ENCODE peak calls at places on chromosomes 5 and 9, in seven cellular contexts. T, L, Q, U, H, F and J are unnamed samples.

GRCh38 chr5:90133941-90134340 is 275.6 kb downstream of the CETN3 start:
- DNase-seq in H (no peak), L (no peak), Q (no peak), F (no peak), T (no peak), U (no peak), J (no peak)

GRCh38 chr5:62779010-62779422 is 200.4 kb downstream of the LRRC70 start:
- DNase-seq in F (no peak), L (no peak), Q (peak), U (no peak), H (no peak), T (peak), J (no peak)

GRCh38 chr5:67431191-67431590 is 234.6 kb upstream of the CD180 start:
- DNase-seq in L (no peak), Q (no peak), F (no peak), T (no peak), H (no peak), U (no peak), J (no peak)

GRCh38 chr5:112917453-112918005 is 4.5 kb downstream of the REEP5 start:
- DNase-seq in H (no peak), Q (peak), L (no peak), F (no peak), T (peak), U (no peak), J (no peak)

GRCh38 chr5:39400711-39401385 is 23.9 kb downstream of the DAB2 start:
- DNase-seq in Q (no peak), H (no peak), L (no peak), F (no peak), U (no peak), T (peak), J (no peak)

GRCh38 chr5:11962122-11962521 is 57.9 kb upstream of the CTNND2 start:
- DNase-seq in U (no peak), F (no peak), L (no peak), H (no peak), T (no peak), Q (no peak), J (no peak)

GRCh38 chr5:127011151-127011550 is 19.2 kb downstream of the MARCHF3 start:
- DNase-seq in H (no peak), U (no peak), T (peak), L (no peak), Q (no peak), F (no peak), J (no peak)

GRCh38 chr5:72443883-72444282 is 63.3 kb downstream of the ZNF366 start:
- DNase-seq in H (no peak), Q (no peak), L (no peak), T (no peak), F (no peak), U (no peak), J (no peak)

GRCh38 chr5:38479315-38479904 is 77.0 kb downstream of the LIFR start:
- DNase-seq in U (no peak), H (no peak), T (no peak), F (no peak), L (no peak), Q (no peak), J (no peak)

GRCh38 chr5:136279314-136279713 is 86.0 kb downstream of the TRPC7 start:
- DNase-seq in T (no peak), U (no peak), H (no peak), F (no peak), L (no peak), Q (no peak), J (no peak)

GRCh38 chr5:79697222-79698164 is 7.9 kb downstream of the CMYA5 start:
- DNase-seq in H (no peak), Q (no peak), U (no peak), L (no peak), F (no peak), T (no peak), J (no peak)

GRCh38 chr5:132776077-132776931 is 735 bp downstream of the SEPTIN8 start:
- DNase-seq in L (peak), U (peak), Q (peak), H (peak), F (peak), T (no peak), J (no peak)

GRCh38 chr5:17151686-17152085 is 65.7 kb upstream of the BASP1 start:
- DNase-seq in H (no peak), U (no peak), F (no peak), Q (no peak), L (no peak), T (peak), J (no peak)

GRCh38 chr5:16082053-16082452 is 97.5 kb downstream of the MARCHF11 start:
- DNase-seq in Q (no peak), L (no peak), U (no peak), T (no peak), H (no peak), F (no peak), J (no peak)

GRCh38 chr5:42993516-42994284 is 46.4 kb downstream of the ANXA2R start:
- DNase-seq in L (no peak), H (no peak), F (no peak), U (no peak), T (peak), Q (no peak), J (peak)

GRCh38 chr9:92618633-92619225 is 51.2 kb downstream of the IPPK start:
- DNase-seq in T (no peak), H (no peak), U (no peak), Q (no peak), F (no peak), L (peak), J (no peak)

GRCh38 chr5:55360190-55360589 is 52.4 kb downstream of the MTREX start:
- DNase-seq in Q (no peak), T (no peak), F (no peak), L (no peak), U (no peak), H (no peak), J (no peak)

GRCh38 chr5:119578937-119579336 is 50.4 kb upstream of the FAM170A start:
- DNase-seq in F (no peak), L (peak), T (no peak), U (no peak), H (no peak), Q (peak), J (no peak)

GRCh38 chr5:374631-375335 is 53.3 kb downstream of the AHRR start:
- DNase-seq in L (no peak), F (no peak), T (no peak), U (no peak), H (no peak), Q (no peak), J (no peak)

GRCh38 chr5:75461679-75462078 is 49.8 kb downstream of the CERT1 start:
- DNase-seq in H (no peak), U (no peak), Q (no peak), L (no peak), T (no peak), F (no peak), J (no peak)

GRCh38 chr5:56319281-56320242 is 86.4 kb upstream of the ANKRD55 start:
- DNase-seq in U (peak), Q (no peak), L (no peak), F (peak), T (peak), H (no peak), J (no peak)

GRCh38 chr9:133895335-133895734 is 96.8 kb downstream of the VAV2 start:
- DNase-seq in L (no peak), U (no peak), H (no peak), T (no peak), F (no peak), Q (no peak), J (no peak)

GRCh38 chr5:174501461-174502069 is 222.8 kb upstream of the MSX2 start:
- DNase-seq in H (no peak), Q (no peak), T (no peak), L (no peak), F (no peak), U (no peak), J (no peak)

GRCh38 chr5:1000329-1000728 is 8.3 kb upstream of the NKD2 start:
- DNase-seq in T (no peak), H (peak), F (peak), L (peak), Q (peak), U (no peak), J (no peak)

GRCh38 chr5:150355791-150356190 is 1.7 kb upstream of the TCOF1 start:
- DNase-seq in Q (no peak), F (no peak), T (no peak), U (no peak), L (no peak), H (no peak), J (no peak)

GRCh38 chr9:93642961-93643360 is 66.6 kb downstream of the PHF2 start:
- DNase-seq in F (no peak), T (peak), L (peak), Q (no peak), U (no peak), H (no peak), J (no peak)

GRCh38 chr9:94553029-94553938 is 1.6 kb upstream of the PCAT7 start:
- DNase-seq in H (no peak), F (no peak), Q (no peak), T (no peak), L (no peak), U (no peak), J (no peak)

GRCh38 chr9:72579190-72579589 is 57.8 kb downstream of the TMC1 start:
- DNase-seq in L (no peak), U (peak), Q (no peak), H (no peak), F (peak), T (peak), J (no peak)

GRCh38 chr9:36284226-36284625 is 26.0 kb upstream of the GNE start:
- DNase-seq in U (no peak), L (no peak), F (no peak), Q (no peak), T (no peak), H (no peak), J (no peak)

GRCh38 chr9:87569008-87569908 is 71.6 kb downstream of the DAPK1 start:
- DNase-seq in H (no peak), L (no peak), T (peak), U (no peak), F (no peak), Q (no peak), J (no peak)

GRCh38 chr9:87063883-87064282 is 116.6 kb upstream of the GAS1 start:
- DNase-seq in U (no peak), H (no peak), L (no peak), F (no peak), Q (no peak), T (no peak), J (no peak)

GRCh38 chr9:132857601-132858342 is 20.3 kb downstream of the AK8 start:
- DNase-seq in U (peak), Q (no peak), H (no peak), L (no peak), T (peak), F (peak), J (no peak)

GRCh38 chr5:10461904-10462542 is 20.3 kb downstream of the ROPN1L start:
- DNase-seq in U (no peak), H (no peak), L (no peak), Q (no peak), F (no peak), T (no peak), J (no peak)

GRCh38 chr9:89755835-89756234 is 151.0 kb downstream of the GADD45G start:
- DNase-seq in F (peak), L (no peak), T (no peak), Q (no peak), U (no peak), H (no peak), J (no peak)

GRCh38 chr5:160347453-160347852 is 23.0 kb downstream of the C1QTNF2 start:
- DNase-seq in F (peak), U (no peak), H (no peak), T (no peak), L (no peak), Q (no peak), J (no peak)

GRCh38 chr9:38133595-38133994 is 64.6 kb upstream of the SHB start:
- DNase-seq in L (no peak), F (no peak), T (no peak), H (no peak), Q (no peak), U (no peak), J (no peak)
- TF ChIP-seq CTCF in L (no peak), F (no peak), T (no peak), H (no peak), Q (no peak), U (no peak), J (no peak)

GRCh38 chr5:178198706-178199105 is 5.6 kb upstream of the HNRNPAB start:
- DNase-seq in U (no peak), Q (no peak), L (no peak), T (no peak), F (no peak), H (no peak), J (no peak)

GRCh38 chr5:178196413-178196812 is 7.9 kb upstream of the HNRNPAB start:
- DNase-seq in Q (no peak), L (no peak), H (no peak), U (no peak), T (no peak), F (no peak), J (no peak)

GRCh38 chr5:178194026-178194425 is 6.9 kb upstream of the GMCL2 start:
- DNase-seq in U (no peak), L (no peak), F (no peak), H (no peak), T (no peak), Q (no peak), J (no peak)

GRCh38 chr5:178199581-178200434 is 4.5 kb upstream of the HNRNPAB start:
- DNase-seq in U (no peak), L (no peak), T (no peak), H (no peak), F (no peak), Q (no peak), J (no peak)

DNA sequence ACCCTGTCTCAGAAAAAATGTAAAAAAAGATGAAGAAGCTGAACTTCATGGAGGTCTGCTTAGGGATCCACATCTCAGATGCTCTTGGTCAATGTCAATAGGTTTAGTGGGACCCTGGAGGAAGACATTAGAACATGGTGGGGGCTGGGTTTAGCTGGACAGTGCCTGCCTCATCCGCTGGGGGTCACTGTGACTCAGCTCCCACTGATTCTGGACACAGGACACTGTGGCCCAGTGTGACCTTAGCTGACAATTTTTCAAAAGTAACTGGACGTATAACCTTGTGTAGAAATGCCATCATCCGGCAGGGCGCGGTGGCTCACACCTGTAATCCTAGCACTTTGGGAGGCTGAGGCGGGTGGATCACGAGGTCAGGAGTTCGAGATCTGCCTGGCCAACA is 7.3 kb upstream of the HNRNPAB start:
- DNase-seq in U (no peak), Q (peak), H (no peak), L (no peak), T (no peak), F (no peak), J (no peak)
- TF ChIP-seq CTCF in U (peak), Q (peak), H (peak), L (no peak), T (peak), F (peak), J (no peak)

GRCh38 chr5:115875447-115875846 is 33.7 kb downstream of the AP3S1 start:
- DNase-seq in F (no peak), L (no peak), Q (no peak), H (no peak), T (no peak), U (no peak), J (no peak)
- TF ChIP-seq CTCF in F (peak), L (no peak), Q (peak), H (no peak), T (no peak), U (no peak), J (no peak)

DNA sequence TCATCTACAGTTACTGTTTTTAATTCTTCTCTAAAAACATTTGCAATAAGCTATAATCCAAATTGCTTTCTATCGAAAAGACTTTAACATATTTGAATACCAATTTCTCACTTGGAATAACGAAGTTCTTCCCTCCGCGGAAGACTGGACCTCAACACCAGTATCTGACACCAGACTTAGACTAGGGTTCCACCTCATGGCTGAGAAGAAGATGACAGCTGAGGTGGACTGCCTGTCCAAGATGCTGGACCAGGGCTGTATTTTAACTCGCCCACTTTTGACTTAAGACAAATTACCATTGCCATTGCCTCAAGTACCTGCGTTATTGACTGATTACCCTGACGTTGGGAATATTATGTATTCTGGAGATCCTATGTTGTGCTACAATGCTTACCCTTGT is 34.1 kb downstream of the ZMAT2 start:
- DNase-seq in F (no peak), T (no peak), L (no peak), U (no peak), H (no peak), Q (no peak), J (no peak)
- TF ChIP-seq CTCF in F (peak), T (no peak), L (no peak), U (peak), H (no peak), Q (no peak), J (no peak)

GRCh38 chr5:147576646-147577535 is 67.0 kb upstream of the DPYSL3 start:
- DNase-seq in U (peak), L (peak), H (no peak), T (peak), Q (peak), F (peak), J (no peak)

GRCh38 chr5:147575598-147575997 is 65.7 kb upstream of the DPYSL3 start:
- DNase-seq in Q (no peak), F (no peak), U (no peak), H (no peak), L (no peak), T (no peak), J (no peak)

GRCh38 chr5:147573171-147573570 is 63.3 kb upstream of the DPYSL3 start:
- DNase-seq in U (no peak), F (no peak), L (no peak), T (no peak), Q (no peak), H (no peak), J (no peak)

GRCh38 chr5:147578228-147579024 is 68.6 kb upstream of the DPYSL3 start:
- DNase-seq in Q (peak), H (no peak), F (no peak), T (peak), U (no peak), L (no peak), J (no peak)
- TF ChIP-seq CTCF in Q (peak), H (peak), F (peak), T (peak), U (peak), L (peak), J (no peak)

DNA sequence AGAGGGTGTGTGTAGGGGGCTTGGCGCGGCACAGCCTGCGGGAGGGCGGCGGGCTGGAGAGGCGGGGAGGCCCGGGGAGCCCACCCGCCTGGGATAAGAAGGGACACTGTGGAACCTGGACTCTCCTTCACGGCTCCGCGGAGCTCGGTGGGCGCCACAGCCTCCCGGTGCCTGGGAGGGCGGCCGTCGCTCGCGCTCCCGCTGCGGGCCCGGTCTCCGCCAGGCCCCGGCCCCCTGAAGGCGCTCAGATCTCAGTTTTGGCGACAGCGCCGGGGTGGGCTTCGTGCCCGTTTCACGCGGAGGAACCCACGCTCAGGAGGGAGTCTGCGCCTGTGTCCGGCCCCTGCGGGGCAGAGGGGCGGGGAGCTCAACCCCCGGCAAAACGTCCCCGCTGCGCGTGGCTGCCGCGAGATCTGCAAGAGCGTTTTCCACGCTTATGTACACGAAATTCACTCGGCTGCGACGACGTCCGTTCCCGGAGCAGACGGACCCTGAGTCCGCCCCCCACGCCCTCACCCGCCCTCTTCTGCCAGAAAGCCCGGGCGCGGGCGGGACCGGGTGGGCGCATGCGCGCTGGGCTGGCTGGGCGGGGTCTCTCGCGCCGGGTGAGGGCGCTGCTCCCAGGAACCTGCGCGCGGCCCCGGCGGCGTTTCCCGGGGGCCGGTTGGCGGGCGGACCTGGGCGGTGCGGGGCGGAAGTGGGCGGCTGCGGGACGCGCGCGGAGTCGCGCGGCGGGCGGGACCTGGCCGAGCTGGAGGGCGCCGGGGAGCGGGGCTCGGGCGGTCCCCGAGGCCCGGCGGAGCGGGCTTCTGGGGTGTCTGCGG is at the start of gene NELFB:
- DNase-seq in H (peak), L (peak), T (peak), F (peak), Q (peak), U (peak), J (peak)
- TF ChIP-seq CTCF in H (peak), L (no peak), T (no peak), F (peak), Q (no peak), U (no peak), J (no peak)

GRCh38 chr9:366620-367019 is 152.0 kb downstream of the DOCK8 start:
- DNase-seq in U (no peak), H (no peak), T (no peak), L (no peak), Q (no peak), F (no peak), J (no peak)
- TF ChIP-seq CTCF in U (no peak), H (no peak), T (no peak), L (no peak), Q (no peak), F (no peak), J (no peak)

GRCh38 chr9:68530618-68531017 is 10.1 kb downstream of the TMEM252 start:
- DNase-seq in F (peak), Q (peak), U (peak), H (no peak), T (no peak), L (peak), J (no peak)
- TF ChIP-seq CTCF in F (peak), Q (no peak), U (no peak), H (no peak), T (no peak), L (no peak), J (no peak)